ENCODE peak calls at places on chromosomes 12 and 14, in five cellular contexts. One of them, this sample, is unnamed.

GRCh38 chr14:94043756-94044475 is 17.8 kb downstream of the OTUB2 start:
- DNase-seq in ACHN: no peak
- DNase-seq in GM18507: no peak
- DNase-seq in AG08396: no peak
- DNase-seq in transverse colon: no peak
- DNase-seq in this sample: no peak

GRCh38 chr12:106750524-106750923 is 24.0 kb upstream of the RIC8B start:
- DNase-seq in GM18507: no peak
- DNase-seq in transverse colon: no peak
- DNase-seq in ACHN: no peak
- DNase-seq in AG08396: no peak
- DNase-seq in this sample: no peak

GRCh38 chr12:7395950-7396349 is 48.0 kb downstream of the CD163L1 start:
- DNase-seq in GM18507: no peak
- DNase-seq in transverse colon: no peak
- DNase-seq in AG08396: no peak
- DNase-seq in ACHN: no peak
- DNase-seq in this sample: no peak

GRCh38 chr12:132597333-132598283 is 12.8 kb downstream of the LRCOL1 start:
- DNase-seq in AG08396: no peak
- DNase-seq in ACHN: peak
- DNase-seq in transverse colon: no peak
- DNase-seq in GM18507: no peak
- DNase-seq in this sample: peak

GRCh38 chr14:91190853-91191252 is 53.7 kb downstream of the GPR68 start:
- DNase-seq in AG08396: no peak
- DNase-seq in transverse colon: no peak
- DNase-seq in ACHN: no peak
- DNase-seq in GM18507: no peak
- DNase-seq in this sample: no peak

GRCh38 chr12:32302218-32302826 is 97.0 kb upstream of the FGD4 start:
- DNase-seq in GM18507: peak
- DNase-seq in AG08396: peak
- DNase-seq in ACHN: peak
- DNase-seq in transverse colon: peak
- DNase-seq in this sample: no peak

GRCh38 chr14:54867011-54867410 is 35.6 kb downstream of the GCH1 start:
- DNase-seq in GM18507: no peak
- DNase-seq in AG08396: no peak
- DNase-seq in transverse colon: no peak
- DNase-seq in ACHN: no peak
- DNase-seq in this sample: no peak

GRCh38 chr12:48350249-48351021 is at the start of gene ZNF641:
- DNase-seq in transverse colon: peak
- DNase-seq in GM18507: peak
- DNase-seq in AG08396: peak
- DNase-seq in ACHN: peak
- DNase-seq in this sample: peak

GRCh38 chr14:104882325-104882973 is 17.4 kb downstream of the CEP170B start:
- DNase-seq in ACHN: peak
- DNase-seq in transverse colon: peak
- DNase-seq in GM18507: no peak
- DNase-seq in AG08396: no peak
- DNase-seq in this sample: no peak

GRCh38 chr14:42079911-42080310 is 473.2 kb downstream of the LRFN5 start:
- DNase-seq in GM18507: no peak
- DNase-seq in transverse colon: no peak
- DNase-seq in AG08396: no peak
- DNase-seq in ACHN: no peak
- DNase-seq in this sample: no peak

GRCh38 chr14:88228519-88229236 is 94.4 kb downstream of the KCNK10 start:
- DNase-seq in ACHN: no peak
- DNase-seq in GM18507: no peak
- DNase-seq in AG08396: no peak
- DNase-seq in transverse colon: no peak
- DNase-seq in this sample: no peak

GRCh38 chr12:50211392-50212070 is 44.4 kb upstream of the CERS5 start:
- DNase-seq in transverse colon: no peak
- DNase-seq in ACHN: no peak
- DNase-seq in AG08396: no peak
- DNase-seq in GM18507: no peak
- DNase-seq in this sample: no peak

GRCh38 chr12:101963703-101964102 is 86.3 kb downstream of the DRAM1 start:
- DNase-seq in ACHN: no peak
- DNase-seq in GM18507: no peak
- DNase-seq in AG08396: no peak
- DNase-seq in transverse colon: no peak
- DNase-seq in this sample: no peak

This sample was measured in T follicular helper cell.